ENCODE peak calls at places on chromosomes 3 and 15, in ten cellular contexts. H is IMR-90, V is uterus, K is GM12891, Y is NB4, X is K562, S is GM12892, T is A549, B is stomach, R is esophagus squamous epithelium. M is an unnamed sample.

GRCh38 chr15:99958426-99959097 is 225.3 kb upstream of the LYSMD4 start:
- DNase-seq in H (no peak), V (no peak), K (no peak), Y (no peak), X (no peak), S (no peak), T (no peak), B (no peak), R (no peak), M (no peak)

GRCh38 chr15:89761929-89762328 is 10.9 kb upstream of the MESP1 start:
- DNase-seq in H (no peak), V (no peak), K (no peak), Y (no peak), X (no peak), S (no peak), T (no peak), B (no peak), R (no peak), M (no peak)

GRCh38 chr3:94063497-94064119 is 747 bp downstream of the NSUN3 start:
- DNase-seq in H (peak; percentile 6), V (no peak), K (no peak), Y (peak; percentile 18), X (no peak), S (no peak), T (no peak), B (no peak), R (no peak), M (no peak)

GRCh38 chr15:90530250-90531051 is 728 bp downstream of the CRTC3 start:
- DNase-seq in H (peak; percentile 24), V (peak; percentile 41), K (peak; percentile 73), Y (peak; percentile 68), X (peak; percentile 68), S (peak; percentile 73), T (peak; percentile 69), B (peak; percentile 44), R (no peak), M (peak; percentile 36)

GRCh38 chr3:97957617-97958311 is 14.5 kb downstream of the RIOX2 start:
- DNase-seq in H (no peak), V (no peak), K (no peak), Y (no peak), X (no peak), S (no peak), T (no peak), B (no peak), R (no peak), M (no peak)

GRCh38 chr15:29818141-29818540 is 4.1 kb downstream of the TJP1 start:
- DNase-seq in H (peak; percentile 19), V (no peak), K (no peak), Y (no peak), X (no peak), S (no peak), T (no peak), B (no peak), R (no peak), M (no peak)

GRCh38 chr3:64023861-64024223 is 548 bp upstream of the PSMD6 start:
- DNase-seq in H (peak; percentile 11), V (no peak), K (no peak), Y (no peak), X (no peak), S (no peak), T (no peak), B (no peak), R (no peak), M (no peak)

GRCh38 chr3:24496529-24497482 is 2.2 kb upstream of the THRB start:
- DNase-seq in H (peak; percentile 4), V (peak; percentile 71), K (no peak), Y (peak; percentile 6), X (peak; percentile 84), S (no peak), T (peak; percentile 81), B (peak; percentile 82), R (no peak), M (peak; percentile 16)

GRCh38 chr3:43620953-43621405 is 832 bp downstream of the ANO10 start:
- DNase-seq in H (peak; percentile 22), V (no peak), K (no peak), Y (no peak), X (no peak), S (no peak), T (peak; percentile 1), B (no peak), R (no peak), M (no peak)

GRCh38 chr3:43619593-43619992 is 2.2 kb downstream of the ANO10 start:
- DNase-seq in H (no peak), V (no peak), K (no peak), Y (no peak), X (no peak), S (no peak), T (no peak), B (no peak), R (no peak), M (no peak)

GRCh38 chr3:43621406-43621973 is 321 bp downstream of the ANO10 start:
- DNase-seq in H (no peak), V (no peak), K (no peak), Y (no peak), X (peak; percentile 31), S (no peak), T (no peak), B (peak; percentile 46), R (no peak), M (no peak)

GRCh38 chr3:43624619-43625305 is 3.0 kb upstream of the ANO10 start:
- DNase-seq in H (no peak), V (no peak), K (no peak), Y (no peak), X (no peak), S (no peak), T (no peak), B (no peak), R (no peak), M (no peak)

DNA sequence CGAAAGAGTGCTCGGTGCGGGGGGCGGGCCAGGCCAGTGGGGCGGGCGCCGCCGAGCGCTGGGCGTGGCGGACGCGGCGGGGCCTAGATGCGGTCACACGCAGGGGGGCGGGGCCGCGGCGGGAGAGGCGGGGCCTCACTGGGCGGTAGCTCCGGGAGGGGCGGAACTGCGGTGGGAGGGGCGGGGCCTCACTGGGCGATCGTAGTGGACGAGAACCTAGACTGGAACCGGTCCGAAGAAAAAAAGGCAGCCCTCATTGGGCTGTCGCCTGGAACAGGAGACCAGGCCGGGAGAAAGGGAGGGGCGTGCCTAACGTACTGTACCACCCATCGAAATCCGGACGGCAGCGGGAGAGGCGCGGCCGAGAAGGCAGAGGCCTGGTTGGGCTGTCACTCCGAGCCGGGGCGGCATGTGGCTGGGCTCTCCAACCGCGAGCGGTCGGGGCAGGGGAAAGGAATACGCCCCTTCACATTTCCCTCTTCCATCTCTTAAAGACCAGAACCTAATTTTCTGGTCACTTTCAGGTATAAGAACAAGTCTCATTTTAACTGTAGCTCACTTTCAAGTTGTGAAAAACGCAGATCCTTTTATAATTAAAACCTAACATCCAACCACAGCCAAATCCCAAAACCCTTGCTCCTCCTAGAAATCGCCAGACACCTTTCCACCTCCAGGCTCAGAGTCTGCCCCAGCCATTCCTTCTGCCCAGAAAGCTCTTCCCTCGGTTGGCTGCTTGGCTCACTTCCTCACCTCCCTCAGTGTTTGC is at the start of gene ANO10:
- DNase-seq in H (peak; percentile 99), V (peak; percentile 99), K (peak; percentile 86), Y (peak; percentile 96), X (peak; percentile 98), S (peak; percentile 75), T (peak; percentile 90), B (peak; percentile 98), R (peak; percentile 86), M (peak; percentile 90)
- TF ChIP-seq POLR2A in H (no peak), V (peak; percentile 36), K (no peak), Y (peak; percentile 36), X (peak; percentile 86), S (peak; percentile 34), T (peak; percentile 52), B (no peak), R (no peak), M (peak; percentile 65)

GRCh38 chr3:184361532-184361931 is at the start of the genes CLCN2 and POLR2H:
- DNase-seq in H (peak; percentile 33), V (peak; percentile 71), K (no peak), Y (peak; percentile 85), X (peak; percentile 74), S (no peak), T (no peak), B (peak; percentile 50), R (no peak), M (peak; percentile 65)
- TF ChIP-seq POLR2A in H (no peak), V (peak; percentile 89), K (no peak), Y (peak; percentile 63), X (no peak), S (no peak), T (peak; percentile 54), B (no peak), R (no peak), M (peak; percentile 63)

GRCh38 chr3:46845860-46846623 is 17.2 kb downstream of the MYL3 start:
- DNase-seq in H (peak; percentile 57), V (peak; percentile 87), K (peak; percentile 84), Y (peak; percentile 86), X (peak; percentile 80), S (peak; percentile 80), T (no peak), B (peak; percentile 70), R (no peak), M (peak; percentile 82)

GRCh38 chr3:46844851-46845250 is 18.4 kb downstream of the MYL3 start:
- DNase-seq in H (no peak), V (no peak), K (no peak), Y (no peak), X (no peak), S (no peak), T (no peak), B (no peak), R (no peak), M (no peak)

GRCh38 chr3:46844397-46844796 is 18.8 kb downstream of the MYL3 start:
- DNase-seq in H (no peak), V (no peak), K (no peak), Y (no peak), X (no peak), S (no peak), T (no peak), B (no peak), R (no peak), M (no peak)

GRCh38 chr3:46845397-46845859 is 17.8 kb downstream of the MYL3 start:
- DNase-seq in H (peak; percentile 62), V (peak; percentile 84), K (no peak), Y (peak; percentile 11), X (peak; percentile 39), S (no peak), T (no peak), B (peak; percentile 53), R (no peak), M (peak; percentile 73)

GRCh38 chr3:46843508-46843907 is 19.7 kb downstream of the MYL3 start:
- DNase-seq in H (no peak), V (no peak), K (no peak), Y (no peak), X (no peak), S (no peak), T (no peak), B (no peak), R (no peak), M (no peak)
- TF ChIP-seq POLR2A in H (no peak), V (no peak), K (no peak), Y (no peak), X (no peak), S (no peak), T (no peak), B (no peak), R (no peak), M (no peak)

GRCh38 chr3:146540236-146540635 is 4.2 kb downstream of the PLSCR1 start:
- DNase-seq in H (no peak), V (no peak), K (no peak), Y (no peak), X (no peak), S (no peak), T (no peak), B (no peak), R (no peak), M (no peak)

GRCh38 chr3:146542968-146543367 is 1.4 kb downstream of the PLSCR1 start:
- DNase-seq in H (no peak), V (no peak), K (no peak), Y (no peak), X (no peak), S (no peak), T (no peak), B (no peak), R (no peak), M (no peak)

GRCh38 chr3:146543461-146544012 is 870 bp downstream of the PLSCR1 start:
- DNase-seq in H (peak; percentile 16), V (peak; percentile 22), K (no peak), Y (peak; percentile 23), X (peak; percentile 31), S (peak; percentile 2), T (peak; percentile 7), B (no peak), R (no peak), M (no peak)

GRCh38 chr3:146540978-146541377 is 3.4 kb downstream of the PLSCR1 start:
- DNase-seq in H (no peak), V (no peak), K (no peak), Y (no peak), X (no peak), S (no peak), T (no peak), B (no peak), R (no peak), M (no peak)

DNA sequence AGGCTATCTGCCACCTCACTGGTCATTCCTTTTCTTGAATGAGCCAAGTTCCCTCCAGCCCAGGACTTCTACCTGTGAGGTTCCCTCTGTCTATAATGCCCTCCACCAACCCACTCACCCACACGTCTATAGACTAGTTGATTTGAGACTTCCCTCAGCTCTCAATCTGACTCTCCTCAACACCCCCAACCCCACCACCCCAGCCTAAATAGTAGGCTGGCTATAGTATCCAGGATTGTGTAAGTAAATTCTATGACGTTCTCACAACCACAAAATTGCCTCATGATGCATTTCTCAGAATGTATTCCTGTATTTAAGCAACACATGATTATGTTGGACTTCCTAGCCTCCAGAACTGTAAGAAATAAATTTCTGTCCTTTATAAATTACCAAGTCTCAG is 2.2 kb downstream of the PLSCR1 start:
- DNase-seq in H (peak; percentile 65), V (no peak), K (no peak), Y (peak; percentile 64), X (no peak), S (no peak), T (no peak), B (no peak), R (no peak), M (no peak)
- TF ChIP-seq POLR2A in H (no peak), V (no peak), K (no peak), Y (no peak), X (no peak), S (no peak), T (no peak), B (no peak), R (no peak), M (no peak)

M was measured in H54.